ENCODE peak calls at places on chromosomes 3 and 15, in eight cellular contexts. V is Caco-2; P is CD8-positive, alpha-beta T cell; N is CD4-positive, alpha-beta memory T cell; Q is upper lobe of right lung; A is heart right ventricle; C is neural progenitor cell; O is H7. G is an unnamed sample. For H3K27me3, the result is how much of the 10 kb centered on the place peaks cover.

GRCh38 chr3:78112266-78112665 is 1072.4 kb downstream of the ROBO2 start:
- DNase-seq in A (no peak), V (no peak), O (no peak), P (no peak), N (no peak), C (no peak), Q (no peak), G (no peak)

GRCh38 chr3:141913150-141913811 is 36.8 kb downstream of the ATP1B3 start:
- DNase-seq in N (peak), A (peak), V (no peak), P (peak), Q (no peak), C (peak), O (peak), G (peak)

GRCh38 chr3:102025568-102025967 is 176.3 kb downstream of the NFKBIZ start:
- DNase-seq in N (no peak), Q (no peak), P (no peak), C (no peak), A (no peak), V (no peak), O (no peak), G (no peak)

GRCh38 chr3:181383760-181384159 is 328.0 kb upstream of the SOX2 start:
- DNase-seq in A (no peak), O (no peak), P (no peak), N (no peak), Q (no peak), C (peak), V (no peak), G (no peak)

GRCh38 chr3:100265016-100265415 is 4.2 kb downstream of the TBC1D23 start:
- DNase-seq in V (no peak), C (no peak), P (no peak), Q (no peak), N (no peak), O (no peak), A (no peak), G (no peak)

GRCh38 chr3:52385157-52385556 is 59.7 kb downstream of the SEMA3G start:
- DNase-seq in N (no peak), V (peak), A (no peak), Q (no peak), P (no peak), O (peak), C (peak), G (peak)

GRCh38 chr3:10968390-10968789 is 24.2 kb upstream of the SLC6A1 start:
- DNase-seq in P (no peak), O (peak), V (no peak), A (no peak), N (no peak), Q (no peak), C (no peak), G (no peak)

GRCh38 chr3:187667526-187667925 is 2.7 kb downstream of the SST start:
- DNase-seq in C (no peak), Q (no peak), A (no peak), V (no peak), P (no peak), N (no peak), O (no peak), G (no peak)

GRCh38 chr3:134038716-134039115 is 9.0 kb upstream of the SLCO2A1 start:
- DNase-seq in Q (no peak), V (no peak), A (no peak), N (no peak), O (no peak), C (no peak), P (no peak), G (no peak)

GRCh38 chr3:192778508-192778907 is 51.2 kb upstream of the FGF12 start:
- DNase-seq in O (no peak), C (no peak), V (no peak), A (no peak), N (no peak), Q (no peak), P (no peak), G (no peak)

GRCh38 chr3:138230525-138230924 is 43.4 kb downstream of the ARMC8 start:
- DNase-seq in A (no peak), O (no peak), C (no peak), P (no peak), V (no peak), N (no peak), Q (no peak), G (no peak)

GRCh38 chr15:64686130-64686735 is 89.2 kb downstream of the RBPMS2 start:
- DNase-seq in Q (no peak), V (no peak), N (peak), A (peak), O (peak), P (no peak), C (peak), G (no peak)

GRCh38 chr3:141250342-141250741 is 18.7 kb downstream of the PXYLP1 start:
- DNase-seq in C (no peak), O (no peak), P (no peak), N (no peak), A (no peak), Q (no peak), V (no peak), G (peak)

GRCh38 chr15:68599560-68600071 is 20.8 kb downstream of the CORO2B start:
- DNase-seq in Q (no peak), O (peak), P (no peak), C (peak), V (no peak), N (no peak), A (no peak), G (peak)

GRCh38 chr3:18098960-18099587 is 326.1 kb downstream of the SATB1 start:
- DNase-seq in O (no peak), Q (no peak), A (no peak), P (no peak), V (no peak), C (no peak), N (no peak), G (peak)

GRCh38 chr3:77081240-77081661 is 41.4 kb downstream of the ROBO2 start:
- DNase-seq in C (no peak), V (no peak), N (no peak), O (no peak), P (no peak), A (peak), Q (no peak), G (peak)

GRCh38 chr3:143084856-143085731 is 34.5 kb upstream of the CHST2 start:
- DNase-seq in N (no peak), Q (no peak), A (no peak), O (no peak), V (no peak), P (no peak), C (no peak), G (peak)

GRCh38 chr3:177538743-177539730 is 341.8 kb upstream of the TBL1XR1 start:
- DNase-seq in O (no peak), V (no peak), P (no peak), A (no peak), C (no peak), Q (no peak), N (peak), G (no peak)

GRCh38 chr3:146473726-146474125 is 4.4 kb upstream of the PLSCR2 start:
- DNase-seq in Q (no peak), A (no peak), P (no peak), C (no peak), V (no peak), O (no peak), N (no peak), G (no peak)

GRCh38 chr3:124824286-124824915 is 62.8 kb downstream of the ITGB5 start:
- DNase-seq in Q (no peak), P (no peak), V (no peak), A (no peak), N (no peak), C (no peak), O (no peak), G (no peak)

GRCh38 chr15:72782993-72783562 is 480 bp downstream of the ADPGK start:
- DNase-seq in V (peak), Q (no peak), P (peak), A (peak), O (no peak), C (no peak), N (peak), G (peak)

GRCh38 chr15:96415513-96416217 is 85.2 kb downstream of the NR2F2 start:
- DNase-seq in O (no peak), Q (no peak), C (no peak), V (no peak), A (no peak), N (no peak), P (no peak), G (no peak)

GRCh38 chr15:96416934-96417759 is 86.6 kb downstream of the NR2F2 start:
- DNase-seq in O (peak), A (no peak), C (peak), Q (no peak), N (no peak), P (no peak), V (no peak), G (peak)

GRCh38 chr15:96417760-96418130 is 87.2 kb downstream of the NR2F2 start:
- DNase-seq in C (no peak), N (no peak), V (no peak), A (no peak), Q (no peak), O (no peak), P (no peak), G (no peak)

GRCh38 chr15:96414875-96415274 is 84.4 kb downstream of the NR2F2 start:
- DNase-seq in V (no peak), C (no peak), Q (no peak), P (no peak), O (no peak), N (no peak), A (no peak), G (no peak)

DNA sequence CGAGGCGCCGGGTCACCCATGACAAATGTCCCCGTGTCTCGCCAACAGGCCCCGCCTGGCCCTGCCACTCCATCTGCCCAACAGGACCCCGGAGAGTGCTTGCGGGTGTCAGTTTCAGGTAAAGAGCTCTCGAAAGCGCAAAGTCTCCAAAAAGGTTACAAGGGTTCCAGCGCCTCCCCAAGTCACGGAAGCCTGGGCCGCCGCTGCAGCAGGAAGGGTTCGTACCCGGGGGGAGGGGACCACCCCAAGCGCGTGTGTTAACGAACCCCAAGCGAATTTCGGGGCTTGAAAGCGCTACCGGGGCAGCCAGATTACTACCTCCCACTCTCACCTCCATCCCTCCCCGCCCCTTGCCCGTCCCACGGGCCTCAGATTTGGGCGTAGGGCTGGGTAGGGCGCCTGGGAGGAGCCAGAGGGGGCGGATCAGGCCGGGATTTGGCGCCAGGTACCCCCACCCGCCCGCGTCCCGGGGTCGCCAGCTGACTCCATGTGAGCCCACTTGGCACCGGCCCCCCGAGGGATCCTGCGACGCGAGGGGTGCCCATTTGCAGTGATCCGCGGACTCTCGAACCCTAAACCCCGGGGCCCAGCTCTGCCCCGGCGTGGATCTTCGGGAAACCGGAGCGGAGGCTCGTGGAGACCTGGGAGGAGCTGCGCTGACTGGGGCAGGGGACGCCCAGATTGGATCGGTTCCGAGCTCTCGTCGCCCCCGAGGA is 85.9 kb downstream of the NR2F2 start:
- DNase-seq in A (no peak), Q (no peak), C (peak), P (no peak), O (peak), V (no peak), N (no peak), G (no peak)
- H3K4me3 ChIP-seq in A (peak), Q (peak), C (peak), P (no peak), O (peak), V (no peak), N (no peak), G (peak)

DNA sequence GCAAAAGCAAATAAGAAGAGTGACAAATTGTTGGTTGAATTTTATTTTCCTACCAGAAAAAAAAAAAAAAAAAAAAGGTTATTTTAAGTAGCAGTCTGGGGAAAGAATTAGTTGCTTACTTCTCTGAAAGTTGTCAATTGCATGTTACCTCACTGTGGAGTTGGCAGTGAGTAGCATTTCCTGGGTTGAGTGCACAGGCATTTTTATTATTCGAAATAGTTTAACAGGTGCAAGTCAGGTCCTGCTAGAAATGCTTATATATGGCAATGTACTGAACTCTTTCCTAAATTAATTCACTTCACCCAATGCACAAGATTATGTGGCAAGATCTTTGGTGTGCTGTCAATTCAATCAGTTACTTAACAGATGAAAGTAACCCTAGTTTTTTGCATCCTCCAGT is 680.6 kb downstream of the EPHA3 start:
- DNase-seq in C (no peak), A (no peak), Q (no peak), N (no peak), V (no peak), P (no peak), O (no peak), G (no peak)
- H3K27me3 ChIP-seq in C (under half), A (under half), Q (under half), N (under half), V (under half), P (under half), O (under half), G (under half)

DNA sequence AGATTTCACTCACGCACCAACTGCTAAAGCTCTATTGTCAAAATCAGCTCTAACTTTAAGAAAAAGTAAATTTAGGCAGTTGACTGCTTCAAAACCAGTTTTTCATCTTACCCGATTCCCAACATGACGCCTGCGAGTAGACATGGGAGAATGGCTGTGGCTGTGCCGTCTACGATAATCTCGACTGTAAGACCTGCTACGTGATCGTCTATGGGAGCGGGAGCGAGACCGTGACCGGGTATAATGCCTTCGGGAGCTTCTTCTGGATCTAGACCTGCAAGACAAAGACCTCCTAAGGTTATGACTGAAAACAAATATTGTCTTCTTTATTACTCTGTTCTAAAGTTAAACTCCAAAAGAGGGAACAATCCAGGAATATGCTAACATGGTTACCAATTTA is 12.5 kb downstream of the TRA2B start:
- DNase-seq in A (no peak), N (no peak), O (no peak), C (peak), P (no peak), V (no peak), Q (no peak), G (no peak)
- H3K4me3 ChIP-seq in A (no peak), N (no peak), O (no peak), C (no peak), P (no peak), V (no peak), Q (no peak), G (no peak)

GRCh38 chr3:38721207-38721772 is 71.8 kb upstream of the SCN5A start:
- DNase-seq in C (no peak), A (no peak), V (no peak), Q (no peak), P (no peak), N (no peak), O (peak), G (no peak)
- H3K27me3 ChIP-seq in C (under half), A (under half), V (under half), Q (under half), P (under half), N (under half), O (under half), G (under half)

DNA sequence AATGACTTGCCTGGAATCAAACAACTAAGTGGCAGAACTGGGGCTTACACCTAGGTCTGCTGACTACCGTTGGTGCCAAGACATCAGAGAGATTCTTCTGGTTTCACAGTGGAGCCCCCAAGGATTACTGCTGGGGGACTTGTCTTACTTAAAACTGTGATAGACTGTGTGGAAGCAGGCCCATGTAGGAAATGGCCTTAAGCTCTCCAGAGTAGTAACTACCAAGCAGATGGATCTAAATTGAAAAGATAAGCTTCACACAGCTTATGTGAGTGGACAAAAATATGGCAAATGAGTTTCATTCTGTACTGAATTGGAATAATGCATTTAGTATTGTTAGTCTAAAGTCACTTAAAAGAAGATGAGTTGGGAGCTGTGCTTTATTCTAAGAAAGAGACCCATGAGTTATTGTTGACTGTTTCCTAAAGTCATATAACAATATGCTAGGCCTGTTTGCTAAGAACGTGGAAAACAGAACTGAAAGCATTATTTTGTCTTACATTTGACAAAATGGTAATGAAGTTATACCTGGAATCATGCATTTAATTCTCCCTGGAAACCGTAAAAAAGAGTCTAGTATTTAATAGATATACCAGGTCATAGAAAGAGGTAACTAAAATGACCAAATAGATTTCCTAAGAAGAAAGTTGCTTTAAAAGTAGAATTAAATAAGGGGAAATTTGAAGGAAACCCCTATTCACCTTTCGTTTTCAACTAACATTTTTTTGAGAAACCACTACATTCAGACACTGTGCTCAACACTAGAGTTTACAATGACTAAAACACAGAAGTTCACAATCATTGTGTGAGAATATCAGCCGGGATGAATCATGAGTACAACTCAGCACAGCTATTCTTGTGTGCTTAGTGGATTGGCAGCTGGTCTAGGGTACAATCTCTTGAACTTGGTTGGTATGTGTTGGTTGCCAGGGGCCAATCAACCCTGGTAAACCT is 13.0 kb upstream of the MAPK6 start:
- DNase-seq in A (peak), V (no peak), C (no peak), P (no peak), Q (no peak), N (no peak), O (no peak), G (peak)
- H3K4me3 ChIP-seq in A (no peak), V (no peak), C (no peak), P (no peak), Q (no peak), N (no peak), O (no peak), G (no peak)

GRCh38 chr15:45469027-45469426 is 53.5 kb downstream of the SLC30A4 start:
- DNase-seq in O (no peak), C (no peak), A (no peak), V (no peak), Q (no peak), P (no peak), N (no peak), G (no peak)
- H3K27me3 ChIP-seq in O (half or more), C (half or more), A (under half), V (under half), Q (under half), P (under half), N (under half), G (under half)